ENCODE peak calls at places on chromosomes 16 and 17, in seven cellular contexts. One of them, this sample, is unnamed.
A peak's percentile ranks its signal among the peaks of the same experiment; 100 is the strongest.

GRCh38 chr17:50051082-50051576 is 4.8 kb upstream of the ITGA3 start:
- DNase-seq in stomach: peak; percentile 62
- DNase-seq in GM23248: peak; percentile 86
- DNase-seq in brain microvascular endothelial cell: peak; percentile 78
- DNase-seq in cardiac muscle cell: no peak
- DNase-seq in naive thymus-derived CD4-positive, alpha-beta T cell: no peak
- DNase-seq in upper lobe of right lung: no peak
- DNase-seq in this sample: peak; percentile 37

GRCh38 chr17:43667506-43668438 is 6.0 kb upstream of the MEOX1 start:
- DNase-seq in stomach: no peak
- DNase-seq in GM23248: peak; percentile 80
- DNase-seq in brain microvascular endothelial cell: peak; percentile 28
- DNase-seq in cardiac muscle cell: no peak
- DNase-seq in naive thymus-derived CD4-positive, alpha-beta T cell: no peak
- DNase-seq in upper lobe of right lung: no peak
- DNase-seq in this sample: no peak

GRCh38 chr16:22622703-22623102 is 112.0 kb downstream of the NPIPB5 start:
- DNase-seq in stomach: no peak
- DNase-seq in GM23248: no peak
- DNase-seq in brain microvascular endothelial cell: no peak
- DNase-seq in cardiac muscle cell: no peak
- DNase-seq in naive thymus-derived CD4-positive, alpha-beta T cell: no peak
- DNase-seq in upper lobe of right lung: no peak
- DNase-seq in this sample: no peak

GRCh38 chr17:72446525-72447250 is 325.9 kb downstream of the SOX9 start:
- DNase-seq in stomach: no peak
- DNase-seq in GM23248: no peak
- DNase-seq in brain microvascular endothelial cell: no peak
- DNase-seq in cardiac muscle cell: no peak
- DNase-seq in naive thymus-derived CD4-positive, alpha-beta T cell: no peak
- DNase-seq in upper lobe of right lung: no peak
- DNase-seq in this sample: no peak

GRCh38 chr16:15650698-15651161 is 685 bp downstream of the NDE1 start:
- DNase-seq in stomach: no peak
- DNase-seq in GM23248: peak; percentile 65
- DNase-seq in brain microvascular endothelial cell: no peak
- DNase-seq in cardiac muscle cell: peak; percentile 2
- DNase-seq in naive thymus-derived CD4-positive, alpha-beta T cell: no peak
- DNase-seq in upper lobe of right lung: no peak
- DNase-seq in this sample: no peak

GRCh38 chr16:21684199-21684598 is 20.4 kb downstream of the OTOA start:
- DNase-seq in stomach: no peak
- DNase-seq in GM23248: peak; percentile 17
- DNase-seq in brain microvascular endothelial cell: no peak
- DNase-seq in cardiac muscle cell: no peak
- DNase-seq in naive thymus-derived CD4-positive, alpha-beta T cell: peak; percentile 19
- DNase-seq in upper lobe of right lung: no peak
- DNase-seq in this sample: peak; percentile 27

GRCh38 chr17:77572065-77572601 is 386.4 kb upstream of the TNRC6C start:
- DNase-seq in stomach: no peak
- DNase-seq in GM23248: no peak
- DNase-seq in brain microvascular endothelial cell: no peak
- DNase-seq in cardiac muscle cell: no peak
- DNase-seq in naive thymus-derived CD4-positive, alpha-beta T cell: no peak
- DNase-seq in upper lobe of right lung: peak; percentile 33
- DNase-seq in this sample: no peak

GRCh38 chr16:3661311-3661710 is 6.8 kb downstream of the DNASE1 start:
- DNase-seq in stomach: no peak
- DNase-seq in GM23248: no peak
- DNase-seq in brain microvascular endothelial cell: no peak
- DNase-seq in cardiac muscle cell: no peak
- DNase-seq in naive thymus-derived CD4-positive, alpha-beta T cell: no peak
- DNase-seq in upper lobe of right lung: no peak
- DNase-seq in this sample: no peak

GRCh38 chr16:75624921-75625334 is 1.8 kb upstream of the ADAT1 start:
- DNase-seq in stomach: no peak
- DNase-seq in GM23248: peak; percentile 35
- DNase-seq in brain microvascular endothelial cell: no peak
- DNase-seq in cardiac muscle cell: no peak
- DNase-seq in naive thymus-derived CD4-positive, alpha-beta T cell: no peak
- DNase-seq in upper lobe of right lung: no peak
- DNase-seq in this sample: no peak

GRCh38 chr17:9446528-9446927 is 129.1 kb downstream of the STX8 start:
- DNase-seq in stomach: no peak
- DNase-seq in GM23248: no peak
- DNase-seq in brain microvascular endothelial cell: no peak
- DNase-seq in cardiac muscle cell: no peak
- DNase-seq in naive thymus-derived CD4-positive, alpha-beta T cell: no peak
- DNase-seq in upper lobe of right lung: no peak
- DNase-seq in this sample: no peak

GRCh38 chr17:38896373-38896954 is 26.6 kb downstream of the LASP1 start:
- DNase-seq in stomach: no peak
- DNase-seq in GM23248: no peak
- DNase-seq in brain microvascular endothelial cell: no peak
- DNase-seq in cardiac muscle cell: no peak
- DNase-seq in naive thymus-derived CD4-positive, alpha-beta T cell: no peak
- DNase-seq in upper lobe of right lung: no peak
- DNase-seq in this sample: no peak

GRCh38 chr16:30731411-30731810 is 16.8 kb upstream of the PHKG2 start:
- DNase-seq in stomach: no peak
- DNase-seq in GM23248: no peak
- DNase-seq in brain microvascular endothelial cell: no peak
- DNase-seq in cardiac muscle cell: no peak
- DNase-seq in naive thymus-derived CD4-positive, alpha-beta T cell: no peak
- DNase-seq in upper lobe of right lung: no peak
- DNase-seq in this sample: no peak

GRCh38 chr17:2192367-2193028 is 111.1 kb downstream of the SMG6 start:
- DNase-seq in stomach: no peak
- DNase-seq in GM23248: peak; percentile 93
- DNase-seq in brain microvascular endothelial cell: peak; percentile 95
- DNase-seq in cardiac muscle cell: no peak
- DNase-seq in naive thymus-derived CD4-positive, alpha-beta T cell: no peak
- DNase-seq in upper lobe of right lung: no peak
- DNase-seq in this sample: peak; percentile 98

GRCh38 chr17:35931794-35932419 is 1.3 kb upstream of the RDM1 start:
- DNase-seq in stomach: no peak
- DNase-seq in GM23248: no peak
- DNase-seq in brain microvascular endothelial cell: peak; percentile 67
- DNase-seq in cardiac muscle cell: no peak
- DNase-seq in naive thymus-derived CD4-positive, alpha-beta T cell: no peak
- DNase-seq in upper lobe of right lung: no peak
- DNase-seq in this sample: no peak

GRCh38 chr16:22360963-22361659 is 13.3 kb downstream of the CDR2 start:
- DNase-seq in stomach: no peak
- DNase-seq in GM23248: no peak
- DNase-seq in brain microvascular endothelial cell: no peak
- DNase-seq in cardiac muscle cell: no peak
- DNase-seq in naive thymus-derived CD4-positive, alpha-beta T cell: no peak
- DNase-seq in upper lobe of right lung: no peak
- DNase-seq in this sample: no peak

GRCh38 chr16:48972236-48972635 is 309.4 kb downstream of the CBLN1 start:
- DNase-seq in stomach: no peak
- DNase-seq in GM23248: no peak
- DNase-seq in brain microvascular endothelial cell: no peak
- DNase-seq in cardiac muscle cell: no peak
- DNase-seq in naive thymus-derived CD4-positive, alpha-beta T cell: no peak
- DNase-seq in upper lobe of right lung: no peak
- DNase-seq in this sample: no peak

GRCh38 chr17:16442141-16442540 is 26.8 kb downstream of the TRPV2 start:
- DNase-seq in stomach: no peak
- DNase-seq in GM23248: no peak
- DNase-seq in brain microvascular endothelial cell: no peak
- DNase-seq in cardiac muscle cell: no peak
- DNase-seq in naive thymus-derived CD4-positive, alpha-beta T cell: no peak
- DNase-seq in upper lobe of right lung: no peak
- DNase-seq in this sample: peak; percentile 41

GRCh38 chr16:65061935-65062334 is 59.9 kb downstream of the CDH11 start:
- DNase-seq in stomach: no peak
- DNase-seq in GM23248: peak; percentile 33
- DNase-seq in brain microvascular endothelial cell: no peak
- DNase-seq in cardiac muscle cell: no peak
- DNase-seq in naive thymus-derived CD4-positive, alpha-beta T cell: no peak
- DNase-seq in upper lobe of right lung: no peak
- DNase-seq in this sample: no peak

GRCh38 chr16:87971933-87972332 is 20.7 kb downstream of the BANP start:
- DNase-seq in stomach: no peak
- DNase-seq in GM23248: peak; percentile 34
- DNase-seq in brain microvascular endothelial cell: no peak
- DNase-seq in cardiac muscle cell: peak; percentile 12
- DNase-seq in naive thymus-derived CD4-positive, alpha-beta T cell: no peak
- DNase-seq in upper lobe of right lung: no peak
- DNase-seq in this sample: no peak

GRCh38 chr17:75828741-75829140 is 15.5 kb downstream of the UNC13D start:
- DNase-seq in stomach: no peak
- DNase-seq in GM23248: no peak
- DNase-seq in brain microvascular endothelial cell: no peak
- DNase-seq in cardiac muscle cell: no peak
- DNase-seq in naive thymus-derived CD4-positive, alpha-beta T cell: no peak
- DNase-seq in upper lobe of right lung: no peak
- DNase-seq in this sample: no peak

GRCh38 chr17:75825748-75826370 is 18.3 kb downstream of the UNC13D start:
- DNase-seq in stomach: no peak
- DNase-seq in GM23248: no peak
- DNase-seq in brain microvascular endothelial cell: no peak
- DNase-seq in cardiac muscle cell: no peak
- DNase-seq in naive thymus-derived CD4-positive, alpha-beta T cell: no peak
- DNase-seq in upper lobe of right lung: no peak
- DNase-seq in this sample: no peak

GRCh38 chr17:75826561-75827290 is 17.5 kb downstream of the UNC13D start:
- DNase-seq in stomach: no peak
- DNase-seq in GM23248: no peak
- DNase-seq in brain microvascular endothelial cell: no peak
- DNase-seq in cardiac muscle cell: no peak
- DNase-seq in naive thymus-derived CD4-positive, alpha-beta T cell: no peak
- DNase-seq in upper lobe of right lung: no peak
- DNase-seq in this sample: no peak

GRCh38 chr17:75828051-75828400 is 16.2 kb downstream of the UNC13D start:
- DNase-seq in stomach: no peak
- DNase-seq in GM23248: no peak
- DNase-seq in brain microvascular endothelial cell: no peak
- DNase-seq in cardiac muscle cell: no peak
- DNase-seq in naive thymus-derived CD4-positive, alpha-beta T cell: no peak
- DNase-seq in upper lobe of right lung: no peak
- DNase-seq in this sample: no peak

DNA sequence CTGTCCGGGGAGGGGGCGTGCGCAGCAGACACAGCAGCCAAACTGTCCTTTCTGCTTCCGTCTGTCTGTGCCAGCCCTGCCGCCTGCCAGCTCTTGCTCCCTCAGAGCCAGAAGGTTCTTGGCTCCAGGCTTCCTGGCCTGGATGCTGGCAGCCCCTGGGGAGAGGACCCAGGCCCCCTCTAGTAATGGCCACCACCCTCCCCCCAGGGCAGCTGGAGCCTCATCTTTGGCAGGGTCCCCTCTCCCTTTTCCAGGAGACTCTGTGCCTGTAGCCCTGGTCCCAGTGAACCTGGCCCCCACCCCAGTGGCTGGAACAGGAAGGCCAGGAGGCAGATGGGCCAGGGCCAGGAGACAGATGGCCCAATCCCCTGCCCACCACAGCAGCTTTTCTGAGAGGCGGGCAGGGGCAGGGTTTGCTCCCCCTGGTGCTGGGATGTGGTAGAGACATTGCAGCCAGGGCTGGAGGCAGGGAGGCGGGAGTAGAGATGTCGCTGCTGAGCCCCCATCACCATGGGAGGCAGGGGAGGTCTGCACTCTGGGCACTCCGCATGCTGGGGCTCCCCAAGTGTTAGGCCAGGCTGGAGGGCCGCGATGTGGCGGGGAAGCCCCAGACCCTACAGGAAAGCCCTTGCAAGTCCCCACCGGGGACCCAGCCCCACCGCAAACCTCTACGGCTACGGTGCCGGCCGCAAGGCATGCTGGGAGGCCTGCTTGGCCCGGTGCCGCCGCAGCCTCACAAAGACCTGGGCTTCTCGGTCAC is 16.7 kb downstream of the UNC13D start:
- DNase-seq in stomach: peak; percentile 62
- DNase-seq in GM23248: peak; percentile 73
- DNase-seq in brain microvascular endothelial cell: peak; percentile 56
- DNase-seq in cardiac muscle cell: peak; percentile 69
- DNase-seq in naive thymus-derived CD4-positive, alpha-beta T cell: peak; percentile 48
- DNase-seq in upper lobe of right lung: no peak
- DNase-seq in this sample: no peak
- H3K4me3 ChIP-seq in stomach: peak overlapping the region; percentile 39
- H3K4me3 ChIP-seq in GM23248: peak overlapping the region; percentile 56
- H3K4me3 ChIP-seq in brain microvascular endothelial cell: peak overlapping the region; percentile 49
- H3K4me3 ChIP-seq in cardiac muscle cell: no peak overlapping the region
- H3K4me3 ChIP-seq in naive thymus-derived CD4-positive, alpha-beta T cell: peak overlapping the region; percentile 30
- H3K4me3 ChIP-seq in upper lobe of right lung: peak overlapping the region; percentile 24
- H3K4me3 ChIP-seq in this sample: no peak overlapping the region

GRCh38 chr16:89317729-89318429 is 100.4 kb downstream of the ZNF778 start:
- DNase-seq in stomach: no peak
- DNase-seq in GM23248: no peak
- DNase-seq in brain microvascular endothelial cell: no peak
- DNase-seq in cardiac muscle cell: no peak
- DNase-seq in naive thymus-derived CD4-positive, alpha-beta T cell: no peak
- DNase-seq in upper lobe of right lung: no peak
- DNase-seq in this sample: no peak
- H3K4me3 ChIP-seq in stomach: no peak overlapping the region
- H3K4me3 ChIP-seq in GM23248: no peak overlapping the region
- H3K4me3 ChIP-seq in brain microvascular endothelial cell: no peak overlapping the region
- H3K4me3 ChIP-seq in cardiac muscle cell: no peak overlapping the region
- H3K4me3 ChIP-seq in naive thymus-derived CD4-positive, alpha-beta T cell: no peak overlapping the region
- H3K4me3 ChIP-seq in upper lobe of right lung: no peak overlapping the region
- H3K4me3 ChIP-seq in this sample: no peak overlapping the region

GRCh38 chr17:40407460-40407859 is 10.2 kb downstream of the TOP2A start:
- DNase-seq in stomach: no peak
- DNase-seq in GM23248: no peak
- DNase-seq in brain microvascular endothelial cell: no peak
- DNase-seq in cardiac muscle cell: no peak
- DNase-seq in naive thymus-derived CD4-positive, alpha-beta T cell: no peak
- DNase-seq in upper lobe of right lung: no peak
- DNase-seq in this sample: no peak

GRCh38 chr17:40412880-40413279 is 4.8 kb downstream of the TOP2A start:
- DNase-seq in stomach: no peak
- DNase-seq in GM23248: no peak
- DNase-seq in brain microvascular endothelial cell: no peak
- DNase-seq in cardiac muscle cell: no peak
- DNase-seq in naive thymus-derived CD4-positive, alpha-beta T cell: no peak
- DNase-seq in upper lobe of right lung: no peak
- DNase-seq in this sample: no peak

GRCh38 chr17:40410082-40410481 is 7.6 kb downstream of the TOP2A start:
- DNase-seq in stomach: no peak
- DNase-seq in GM23248: no peak
- DNase-seq in brain microvascular endothelial cell: no peak
- DNase-seq in cardiac muscle cell: no peak
- DNase-seq in naive thymus-derived CD4-positive, alpha-beta T cell: no peak
- DNase-seq in upper lobe of right lung: no peak
- DNase-seq in this sample: no peak

GRCh38 chr17:40415390-40415789 is 2.3 kb downstream of the TOP2A start:
- DNase-seq in stomach: no peak
- DNase-seq in GM23248: peak; percentile 70
- DNase-seq in brain microvascular endothelial cell: peak; percentile 7
- DNase-seq in cardiac muscle cell: peak; percentile 36
- DNase-seq in naive thymus-derived CD4-positive, alpha-beta T cell: no peak
- DNase-seq in upper lobe of right lung: no peak
- DNase-seq in this sample: peak; percentile 53

GRCh38 chr17:40411821-40412220 is 5.9 kb downstream of the TOP2A start:
- DNase-seq in stomach: no peak
- DNase-seq in GM23248: no peak
- DNase-seq in brain microvascular endothelial cell: no peak
- DNase-seq in cardiac muscle cell: no peak
- DNase-seq in naive thymus-derived CD4-positive, alpha-beta T cell: no peak
- DNase-seq in upper lobe of right lung: no peak
- DNase-seq in this sample: no peak
- H3K4me3 ChIP-seq in stomach: no peak overlapping the region
- H3K4me3 ChIP-seq in GM23248: no peak overlapping the region
- H3K4me3 ChIP-seq in brain microvascular endothelial cell: no peak overlapping the region
- H3K4me3 ChIP-seq in cardiac muscle cell: no peak overlapping the region
- H3K4me3 ChIP-seq in naive thymus-derived CD4-positive, alpha-beta T cell: no peak overlapping the region
- H3K4me3 ChIP-seq in upper lobe of right lung: no peak overlapping the region
- H3K4me3 ChIP-seq in this sample: no peak overlapping the region

GRCh38 chr17:45976755-45977505 is 22.1 kb upstream of the STH start:
- DNase-seq in stomach: no peak
- DNase-seq in GM23248: no peak
- DNase-seq in brain microvascular endothelial cell: peak; percentile 45
- DNase-seq in cardiac muscle cell: peak; percentile 15
- DNase-seq in naive thymus-derived CD4-positive, alpha-beta T cell: no peak
- DNase-seq in upper lobe of right lung: no peak
- DNase-seq in this sample: no peak
- H3K4me3 ChIP-seq in stomach: no peak overlapping the region
- H3K4me3 ChIP-seq in GM23248: no peak overlapping the region
- H3K4me3 ChIP-seq in brain microvascular endothelial cell: no peak overlapping the region
- H3K4me3 ChIP-seq in cardiac muscle cell: no peak overlapping the region
- H3K4me3 ChIP-seq in naive thymus-derived CD4-positive, alpha-beta T cell: no peak overlapping the region
- H3K4me3 ChIP-seq in upper lobe of right lung: no peak overlapping the region
- H3K4me3 ChIP-seq in this sample: no peak overlapping the region